ENCODE peak calls at places on chromosome 9, in nine cellular contexts. One of them, this sample, is unnamed.
A peak's percentile ranks its signal among the peaks of the same experiment; 100 is the strongest.

GRCh38 chr9:127700594-127701255 is 6.1 kb upstream of the CFAP157 start:
- DNase-seq in AG09309: no peak
- DNase-seq in chondrocyte: no peak
- DNase-seq in endothelial cell: no peak
- DNase-seq in type B pancreatic cell: no peak
- DNase-seq in mucosa of descending colon: no peak
- DNase-seq in psoas muscle: no peak
- DNase-seq in heart left ventricle: no peak
- DNase-seq in nephron progenitor cell: no peak
- DNase-seq in this sample: no peak

GRCh38 chr9:121527371-121527770 is 27.7 kb upstream of the GGTA1 start:
- DNase-seq in psoas muscle: no peak
- DNase-seq in chondrocyte: no peak
- DNase-seq in mucosa of descending colon: no peak
- DNase-seq in endothelial cell: no peak
- DNase-seq in AG09309: no peak
- DNase-seq in heart left ventricle: no peak
- DNase-seq in nephron progenitor cell: no peak
- DNase-seq in type B pancreatic cell: no peak
- DNase-seq in this sample: no peak

GRCh38 chr9:82548030-82548429 is 514.9 kb downstream of the RASEF start:
- DNase-seq in mucosa of descending colon: no peak
- DNase-seq in AG09309: no peak
- DNase-seq in endothelial cell: no peak
- DNase-seq in nephron progenitor cell: no peak
- DNase-seq in chondrocyte: no peak
- DNase-seq in heart left ventricle: no peak
- DNase-seq in psoas muscle: no peak
- DNase-seq in type B pancreatic cell: no peak
- DNase-seq in this sample: no peak

GRCh38 chr9:76215066-76215465 is 179.2 kb downstream of the RFK start:
- DNase-seq in endothelial cell: no peak
- DNase-seq in AG09309: peak; percentile 55
- DNase-seq in nephron progenitor cell: no peak
- DNase-seq in type B pancreatic cell: no peak
- DNase-seq in mucosa of descending colon: no peak
- DNase-seq in heart left ventricle: no peak
- DNase-seq in chondrocyte: no peak
- DNase-seq in psoas muscle: no peak
- DNase-seq in this sample: peak; percentile 72

GRCh38 chr9:131469369-131469768 is 33.3 kb upstream of the POMT1 start:
- DNase-seq in mucosa of descending colon: no peak
- DNase-seq in chondrocyte: peak; percentile 29
- DNase-seq in endothelial cell: no peak
- DNase-seq in heart left ventricle: no peak
- DNase-seq in nephron progenitor cell: no peak
- DNase-seq in AG09309: no peak
- DNase-seq in type B pancreatic cell: no peak
- DNase-seq in psoas muscle: peak; percentile 65
- DNase-seq in this sample: no peak

GRCh38 chr9:113612216-113612747 is 148.8 kb downstream of the RGS3 start:
- DNase-seq in mucosa of descending colon: no peak
- DNase-seq in AG09309: no peak
- DNase-seq in chondrocyte: peak; percentile 83
- DNase-seq in heart left ventricle: no peak
- DNase-seq in type B pancreatic cell: no peak
- DNase-seq in nephron progenitor cell: no peak
- DNase-seq in psoas muscle: no peak
- DNase-seq in endothelial cell: no peak
- DNase-seq in this sample: no peak

GRCh38 chr9:135613946-135614805 is 25.2 kb downstream of the GLT6D1 start:
- DNase-seq in endothelial cell: no peak
- DNase-seq in nephron progenitor cell: no peak
- DNase-seq in type B pancreatic cell: peak; percentile 69
- DNase-seq in chondrocyte: peak; percentile 89
- DNase-seq in psoas muscle: no peak
- DNase-seq in heart left ventricle: no peak
- DNase-seq in mucosa of descending colon: no peak
- DNase-seq in AG09309: no peak
- DNase-seq in this sample: no peak

GRCh38 chr9:108219664-108220063 is 636.1 kb downstream of the ACTL7B start:
- DNase-seq in heart left ventricle: no peak
- DNase-seq in nephron progenitor cell: no peak
- DNase-seq in AG09309: no peak
- DNase-seq in chondrocyte: no peak
- DNase-seq in endothelial cell: no peak
- DNase-seq in psoas muscle: no peak
- DNase-seq in mucosa of descending colon: peak; percentile 47
- DNase-seq in type B pancreatic cell: no peak
- DNase-seq in this sample: no peak

GRCh38 chr9:27985714-27986113 is 412.4 kb upstream of the C9orf72 start:
- DNase-seq in endothelial cell: no peak
- DNase-seq in psoas muscle: no peak
- DNase-seq in type B pancreatic cell: no peak
- DNase-seq in mucosa of descending colon: no peak
- DNase-seq in heart left ventricle: no peak
- DNase-seq in nephron progenitor cell: no peak
- DNase-seq in AG09309: no peak
- DNase-seq in chondrocyte: no peak
- DNase-seq in this sample: no peak

GRCh38 chr9:26326473-26327044 is 566.0 kb downstream of the CAAP1 start:
- DNase-seq in mucosa of descending colon: no peak
- DNase-seq in psoas muscle: no peak
- DNase-seq in nephron progenitor cell: peak; percentile 47
- DNase-seq in endothelial cell: peak; percentile 50
- DNase-seq in heart left ventricle: no peak
- DNase-seq in AG09309: peak; percentile 43
- DNase-seq in type B pancreatic cell: no peak
- DNase-seq in chondrocyte: no peak
- DNase-seq in this sample: peak; percentile 58

GRCh38 chr9:97573482-97574073 is 59.6 kb downstream of the TSTD2 start:
- DNase-seq in psoas muscle: no peak
- DNase-seq in AG09309: no peak
- DNase-seq in nephron progenitor cell: no peak
- DNase-seq in endothelial cell: no peak
- DNase-seq in mucosa of descending colon: no peak
- DNase-seq in type B pancreatic cell: peak; percentile 11
- DNase-seq in heart left ventricle: peak; percentile 1
- DNase-seq in chondrocyte: no peak
- DNase-seq in this sample: no peak

GRCh38 chr9:126700296-126700695 is 86.6 kb downstream of the LMX1B start:
- DNase-seq in endothelial cell: peak; percentile 2
- DNase-seq in nephron progenitor cell: no peak
- DNase-seq in type B pancreatic cell: no peak
- DNase-seq in mucosa of descending colon: no peak
- DNase-seq in heart left ventricle: no peak
- DNase-seq in AG09309: no peak
- DNase-seq in psoas muscle: no peak
- DNase-seq in chondrocyte: peak; percentile 82
- DNase-seq in this sample: no peak

GRCh38 chr9:132637351-132637750 is 32.4 kb downstream of the DDX31 start:
- DNase-seq in chondrocyte: no peak
- DNase-seq in heart left ventricle: no peak
- DNase-seq in endothelial cell: no peak
- DNase-seq in psoas muscle: no peak
- DNase-seq in AG09309: no peak
- DNase-seq in type B pancreatic cell: no peak
- DNase-seq in nephron progenitor cell: no peak
- DNase-seq in mucosa of descending colon: peak; percentile 61
- DNase-seq in this sample: no peak

GRCh38 chr9:116713266-116713665 is 26.2 kb downstream of the TRIM32 start:
- DNase-seq in AG09309: no peak
- DNase-seq in psoas muscle: no peak
- DNase-seq in heart left ventricle: no peak
- DNase-seq in chondrocyte: no peak
- DNase-seq in endothelial cell: no peak
- DNase-seq in type B pancreatic cell: no peak
- DNase-seq in nephron progenitor cell: no peak
- DNase-seq in mucosa of descending colon: no peak
- DNase-seq in this sample: no peak

GRCh38 chr9:88880194-88880593 is 111.1 kb upstream of the S1PR3 start:
- DNase-seq in heart left ventricle: no peak
- DNase-seq in AG09309: no peak
- DNase-seq in nephron progenitor cell: no peak
- DNase-seq in type B pancreatic cell: no peak
- DNase-seq in psoas muscle: no peak
- DNase-seq in endothelial cell: no peak
- DNase-seq in chondrocyte: no peak
- DNase-seq in mucosa of descending colon: no peak
- DNase-seq in this sample: no peak

GRCh38 chr9:86341007-86341491 is 13.2 kb downstream of the TUT7 start:
- DNase-seq in nephron progenitor cell: no peak
- DNase-seq in type B pancreatic cell: no peak
- DNase-seq in AG09309: no peak
- DNase-seq in chondrocyte: no peak
- DNase-seq in mucosa of descending colon: no peak
- DNase-seq in endothelial cell: no peak
- DNase-seq in psoas muscle: no peak
- DNase-seq in heart left ventricle: no peak
- DNase-seq in this sample: peak; percentile 52

GRCh38 chr9:86344818-86345217 is 9.4 kb downstream of the TUT7 start:
- DNase-seq in psoas muscle: no peak
- DNase-seq in endothelial cell: no peak
- DNase-seq in heart left ventricle: no peak
- DNase-seq in AG09309: no peak
- DNase-seq in nephron progenitor cell: no peak
- DNase-seq in type B pancreatic cell: no peak
- DNase-seq in mucosa of descending colon: no peak
- DNase-seq in chondrocyte: no peak
- DNase-seq in this sample: no peak

GRCh38 chr9:86337469-86338107 is 16.6 kb downstream of the TUT7 start:
- DNase-seq in chondrocyte: no peak
- DNase-seq in type B pancreatic cell: no peak
- DNase-seq in nephron progenitor cell: no peak
- DNase-seq in mucosa of descending colon: no peak
- DNase-seq in AG09309: no peak
- DNase-seq in endothelial cell: no peak
- DNase-seq in psoas muscle: no peak
- DNase-seq in heart left ventricle: no peak
- DNase-seq in this sample: no peak

GRCh38 chr9:86340356-86341006 is 13.7 kb downstream of the TUT7 start:
- DNase-seq in psoas muscle: no peak
- DNase-seq in heart left ventricle: no peak
- DNase-seq in nephron progenitor cell: no peak
- DNase-seq in chondrocyte: no peak
- DNase-seq in type B pancreatic cell: no peak
- DNase-seq in mucosa of descending colon: no peak
- DNase-seq in endothelial cell: no peak
- DNase-seq in AG09309: no peak
- DNase-seq in this sample: no peak

GRCh38 chr9:86342269-86342668 is 11.9 kb downstream of the TUT7 start:
- DNase-seq in type B pancreatic cell: no peak
- DNase-seq in nephron progenitor cell: no peak
- DNase-seq in chondrocyte: no peak
- DNase-seq in heart left ventricle: no peak
- DNase-seq in endothelial cell: no peak
- DNase-seq in psoas muscle: no peak
- DNase-seq in mucosa of descending colon: no peak
- DNase-seq in AG09309: no peak
- DNase-seq in this sample: no peak
- TF ChIP-seq CTCF in type B pancreatic cell: no peak
- TF ChIP-seq CTCF in nephron progenitor cell: no peak
- TF ChIP-seq CTCF in chondrocyte: no peak
- TF ChIP-seq CTCF in heart left ventricle: no peak
- TF ChIP-seq CTCF in endothelial cell: no peak
- TF ChIP-seq CTCF in psoas muscle: no peak
- TF ChIP-seq CTCF in mucosa of descending colon: no peak
- TF ChIP-seq CTCF in AG09309: no peak
- TF ChIP-seq CTCF in this sample: no peak

GRCh38 chr9:34256104-34256503 is 73.0 kb downstream of the KIF24 start:
- DNase-seq in endothelial cell: no peak
- DNase-seq in chondrocyte: no peak
- DNase-seq in nephron progenitor cell: no peak
- DNase-seq in heart left ventricle: no peak
- DNase-seq in mucosa of descending colon: no peak
- DNase-seq in psoas muscle: peak; percentile 69
- DNase-seq in AG09309: no peak
- DNase-seq in type B pancreatic cell: no peak
- DNase-seq in this sample: no peak
- TF ChIP-seq CTCF in endothelial cell: no peak
- TF ChIP-seq CTCF in chondrocyte: peak; percentile 48
- TF ChIP-seq CTCF in nephron progenitor cell: no peak
- TF ChIP-seq CTCF in heart left ventricle: no peak
- TF ChIP-seq CTCF in mucosa of descending colon: no peak
- TF ChIP-seq CTCF in psoas muscle: peak; percentile 25
- TF ChIP-seq CTCF in AG09309: peak; percentile 35
- TF ChIP-seq CTCF in type B pancreatic cell: no peak
- TF ChIP-seq CTCF in this sample: peak; percentile 30

DNA sequence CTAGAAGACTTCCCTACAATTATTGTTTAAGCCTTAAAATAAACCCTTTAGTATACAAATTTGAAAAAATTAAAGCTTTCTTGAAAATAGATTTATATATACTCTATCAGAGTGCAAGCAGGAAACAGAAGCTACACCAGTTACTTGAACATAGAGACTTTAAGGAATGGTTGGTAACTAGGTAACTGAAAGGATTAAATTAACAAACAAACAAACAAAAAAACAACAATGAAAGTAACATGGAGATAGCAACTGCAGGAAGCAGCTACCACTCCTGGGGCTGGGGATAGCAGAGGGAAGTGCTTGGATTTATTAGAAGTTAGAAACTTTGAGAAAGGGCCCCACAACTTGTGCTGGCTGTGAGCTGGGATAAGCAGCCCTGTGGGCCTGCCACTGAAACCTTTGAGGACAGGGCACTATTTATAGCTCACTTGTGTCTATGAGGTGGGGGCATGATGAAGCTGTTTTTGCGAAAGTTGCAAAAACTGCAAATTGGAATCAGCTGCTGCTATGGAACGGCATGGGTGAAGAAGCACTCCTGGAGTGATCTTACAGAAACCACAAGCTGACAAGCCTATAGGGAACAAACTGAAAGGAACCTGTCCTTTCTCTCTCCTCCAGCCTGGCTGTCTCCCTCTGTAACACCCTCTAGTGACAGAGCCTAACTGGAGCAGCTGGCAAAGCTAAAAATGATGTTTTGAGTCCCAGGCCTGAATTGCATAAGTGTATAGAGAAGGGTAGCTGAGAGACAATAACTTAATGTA is 91.3 kb upstream of the RANBP6 start:
- DNase-seq in AG09309: no peak
- DNase-seq in mucosa of descending colon: no peak
- DNase-seq in endothelial cell: peak; percentile 28
- DNase-seq in psoas muscle: no peak
- DNase-seq in type B pancreatic cell: no peak
- DNase-seq in nephron progenitor cell: peak; percentile 7
- DNase-seq in heart left ventricle: peak; percentile 15
- DNase-seq in chondrocyte: no peak
- DNase-seq in this sample: peak; percentile 70
- TF ChIP-seq CTCF in AG09309: peak; percentile 55
- TF ChIP-seq CTCF in mucosa of descending colon: no peak
- TF ChIP-seq CTCF in endothelial cell: no peak
- TF ChIP-seq CTCF in psoas muscle: peak; percentile 48
- TF ChIP-seq CTCF in type B pancreatic cell: peak; percentile 34
- TF ChIP-seq CTCF in nephron progenitor cell: peak; percentile 19
- TF ChIP-seq CTCF in heart left ventricle: no peak
- TF ChIP-seq CTCF in chondrocyte: peak; percentile 64
- TF ChIP-seq CTCF in this sample: peak; percentile 60

DNA sequence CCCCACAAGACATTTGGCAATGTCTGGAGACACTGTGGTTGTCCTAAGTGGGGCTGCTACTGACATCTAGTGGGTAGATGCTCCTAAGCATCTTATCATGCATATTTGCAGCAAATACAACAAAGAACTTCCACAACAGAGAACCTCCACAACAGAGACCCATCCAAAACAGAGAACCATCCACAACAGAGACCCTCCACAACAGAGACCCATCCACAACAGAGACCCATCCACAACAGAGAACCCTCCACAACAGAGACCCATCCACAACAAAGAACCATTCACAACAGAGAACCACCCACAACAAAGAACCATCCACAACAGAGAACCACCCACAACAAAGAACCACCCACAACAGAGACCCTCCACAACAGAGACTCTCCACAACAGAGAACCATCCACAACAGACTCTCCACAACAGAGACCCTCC is 32.8 kb downstream of the ARPC5L start:
- DNase-seq in chondrocyte: no peak
- DNase-seq in psoas muscle: no peak
- DNase-seq in type B pancreatic cell: no peak
- DNase-seq in AG09309: peak; percentile 14
- DNase-seq in mucosa of descending colon: no peak
- DNase-seq in heart left ventricle: no peak
- DNase-seq in nephron progenitor cell: no peak
- DNase-seq in endothelial cell: peak; percentile 22
- DNase-seq in this sample: peak; percentile 56
- TF ChIP-seq CTCF in chondrocyte: peak; percentile 75
- TF ChIP-seq CTCF in psoas muscle: no peak
- TF ChIP-seq CTCF in type B pancreatic cell: peak; percentile 56
- TF ChIP-seq CTCF in AG09309: peak; percentile 64
- TF ChIP-seq CTCF in mucosa of descending colon: no peak
- TF ChIP-seq CTCF in heart left ventricle: no peak
- TF ChIP-seq CTCF in nephron progenitor cell: peak; percentile 29
- TF ChIP-seq CTCF in endothelial cell: no peak
- TF ChIP-seq CTCF in this sample: peak; percentile 63

This sample was measured in fibroblast of villous mesenchyme.